ENCODE peak calls at places on chromosomes 11 and 22, in six cellular contexts. E is CD8-positive, alpha-beta T cell; D is fibroblast of lung; Q is SJCRH30; V is mesenchymal stem cell; U is heart left ventricle. R is an unnamed sample.

GRCh38 chr11:103624708-103625623 is 411.5 kb upstream of the DDI1 start:
- DNase-seq in E (no peak), D (peak; percentile 92), Q (no peak), V (peak; percentile 91), U (no peak), R (no peak)

GRCh38 chr11:64290894-64291745 is at the start of gene KCNK4:
- DNase-seq in E (no peak), D (no peak), Q (no peak), V (no peak), U (peak; percentile 19), R (no peak)

GRCh38 chr11:66275984-66276612 is 1.9 kb upstream of the CNIH2 start:
- DNase-seq in E (no peak), D (no peak), Q (no peak), V (no peak), U (no peak), R (no peak)

GRCh38 chr11:61509058-61510029 is 795 bp downstream of the LRRC10B start:
- DNase-seq in E (peak; percentile 16), D (peak; percentile 76), Q (peak; percentile 68), V (peak; percentile 79), U (peak; percentile 60), R (peak; percentile 78)

GRCh38 chr11:99015634-99016454 is 4.9 kb upstream of the CNTN5 start:
- DNase-seq in E (no peak), D (peak; percentile 70), Q (no peak), V (peak; percentile 52), U (no peak), R (no peak)

GRCh38 chr22:22235564-22235963 is 9.0 kb upstream of the VPREB1 start:
- DNase-seq in E (peak; percentile 34), D (peak; percentile 19), Q (no peak), V (no peak), U (no peak), R (no peak)

GRCh38 chr11:11611381-11611780 is 10.4 kb downstream of the GALNT18 start:
- DNase-seq in E (no peak), D (no peak), Q (no peak), V (no peak), U (peak; percentile 41), R (no peak)

GRCh38 chr11:113289341-113290187 is 24.8 kb upstream of the TTC12 start:
- DNase-seq in E (peak; percentile 45), D (peak; percentile 53), Q (peak; percentile 68), V (peak; percentile 68), U (peak; percentile 51), R (peak; percentile 64)

GRCh38 chr11:122435540-122436187 is 219.9 kb upstream of the UBASH3B start:
- DNase-seq in E (no peak), D (no peak), Q (no peak), V (no peak), U (no peak), R (no peak)

GRCh38 chr11:43676933-43677332 is 3.6 kb upstream of the HSD17B12 start:
- DNase-seq in E (no peak), D (no peak), Q (no peak), V (no peak), U (no peak), R (no peak)

GRCh38 chr11:104191124-104191523 is 27.2 kb upstream of the PDGFD start:
- DNase-seq in E (no peak), D (peak; percentile 28), Q (no peak), V (no peak), U (no peak), R (no peak)

GRCh38 chr11:26753738-26754504 is 32.1 kb upstream of the SLC5A12 start:
- DNase-seq in E (no peak), D (peak; percentile 86), Q (peak; percentile 36), V (peak; percentile 74), U (peak; percentile 21), R (peak; percentile 24)

GRCh38 chr11:116109228-116109627 is 605.0 kb upstream of the CADM1 start:
- DNase-seq in E (no peak), D (peak; percentile 33), Q (peak; percentile 4), V (peak; percentile 6), U (no peak), R (no peak)

GRCh38 chr11:73293356-73293936 is 14.6 kb upstream of the ARHGEF17 start:
- DNase-seq in E (no peak), D (no peak), Q (no peak), V (no peak), U (no peak), R (no peak)

GRCh38 chr11:72652871-72653615 is 21.2 kb downstream of the PDE2A start:
- DNase-seq in E (no peak), D (no peak), Q (no peak), V (no peak), U (no peak), R (peak; percentile 68)

GRCh38 chr11:83823461-83824025 is 537.4 kb upstream of the CCDC90B start:
- DNase-seq in E (no peak), D (no peak), Q (no peak), V (peak; percentile 60), U (no peak), R (no peak)

GRCh38 chr22:32771761-32772160 is 29.7 kb upstream of the TIMP3 start:
- DNase-seq in E (no peak), D (no peak), Q (no peak), V (no peak), U (no peak), R (no peak)
- H3K27ac ChIP-seq in E (no peak overlapping the region), D (no peak overlapping the region), Q (no peak overlapping the region), V (no peak overlapping the region), U (no peak overlapping the region), R (no peak overlapping the region)

DNA sequence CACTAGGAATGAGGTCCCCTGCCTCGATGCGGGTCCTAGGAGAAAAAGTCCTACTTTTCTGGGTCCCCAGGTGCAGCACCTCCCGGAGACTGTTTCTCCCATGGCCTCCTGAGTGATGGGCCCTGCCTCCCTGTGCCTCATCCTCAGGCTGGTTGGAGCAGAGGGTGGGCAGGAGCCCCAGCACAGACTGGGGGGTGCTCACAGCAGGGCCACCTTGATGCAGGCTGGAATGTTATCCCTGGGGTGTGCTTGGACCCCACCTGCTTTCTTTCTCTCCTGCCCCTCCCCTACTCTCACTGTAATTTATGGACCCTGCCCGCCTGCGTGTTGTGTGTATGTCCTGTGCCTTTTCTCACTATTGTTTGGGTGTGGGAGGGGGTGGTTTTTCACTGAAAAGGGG is 8.1 kb downstream of the SHISA8 start:
- DNase-seq in E (no peak), D (no peak), Q (no peak), V (no peak), U (no peak), R (no peak)
- H3K36me3 ChIP-seq in E (no peaks in the 10 kb centered on the region), D (peaks cover 21% of the 10 kb centered on the region), Q (peaks cover 10% of the 10 kb centered on the region), V (peaks cover 55% of the 10 kb centered on the region), U (peaks cover 51% of the 10 kb centered on the region), R (peaks cover 43% of the 10 kb centered on the region)

DNA sequence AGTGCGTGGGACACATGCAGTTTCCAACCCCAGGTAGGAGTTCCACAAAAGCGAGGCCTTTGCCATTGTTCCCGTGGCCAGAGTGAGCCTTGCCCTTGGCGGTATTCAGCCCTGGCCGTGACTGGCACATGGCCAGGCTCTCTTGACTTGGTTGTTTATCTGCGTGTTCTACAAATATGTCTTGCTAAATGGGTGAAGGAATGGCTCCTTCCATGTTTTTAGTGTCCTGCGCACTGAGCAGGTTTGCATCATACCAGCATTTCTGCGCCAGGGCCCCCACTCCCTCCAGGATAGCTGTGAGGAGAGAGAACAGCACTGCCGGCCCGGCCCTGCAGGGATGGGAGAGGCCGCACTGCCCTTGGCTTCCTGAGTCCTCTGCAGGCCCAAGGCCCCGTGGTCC is 20.0 kb downstream of the POLR3H start:
- DNase-seq in E (no peak), D (peak; percentile 90), Q (no peak), V (peak; percentile 57), U (peak; percentile 73), R (no peak)
- H3K4me3 ChIP-seq in E (peak overlapping the region; percentile 25), D (no peak overlapping the region), Q (no peak overlapping the region), V (no peak overlapping the region), U (no peak overlapping the region), R (no peak overlapping the region)

GRCh38 chr11:120215634-120216033 is 4.8 kb downstream of the OAF start:
- DNase-seq in E (no peak), D (peak; percentile 64), Q (no peak), V (peak; percentile 80), U (peak; percentile 41), R (no peak)
- H3K27ac ChIP-seq in E (no peak overlapping the region), D (no peak overlapping the region), Q (no peak overlapping the region), V (no peak overlapping the region), U (peak overlapping the region; percentile 64), R (no peak overlapping the region)